ENCODE peak calls at places on chromosomes 2 and 18, in eight cellular contexts. L is CD4-positive, alpha-beta T cell; Y is astrocyte; C is fibroblast of lung; F is colonic mucosa; X is right lobe of liver; D is testis; J is A549. R is an unnamed sample.

GRCh38 chr18:10977042-10977441 is 172.3 kb downstream of the PIEZO2 start:
- DNase-seq in L (no peak), C (no peak), J (no peak), D (no peak), X (no peak), Y (no peak), F (no peak), R (no peak)

GRCh38 chr2:141259683-141260082 is 871.1 kb downstream of the LRP1B start:
- DNase-seq in X (no peak), Y (no peak), J (no peak), L (no peak), C (no peak), F (no peak), D (no peak), R (no peak)

GRCh38 chr2:46013726-46014125 is 283.5 kb upstream of the EPAS1 start:
- DNase-seq in X (no peak), D (no peak), L (no peak), J (no peak), C (no peak), F (no peak), Y (no peak), R (no peak)

GRCh38 chr2:131054488-131054887 is 38.8 kb downstream of the FAM168B start:
- DNase-seq in Y (no peak), F (no peak), C (no peak), L (no peak), J (no peak), D (no peak), X (no peak), R (no peak)

GRCh38 chr2:179218848-179219594 is 45.6 kb downstream of the SESTD1 start:
- DNase-seq in L (peak; percentile 34), D (peak; percentile 90), X (no peak), C (peak; percentile 91), J (peak; percentile 33), Y (peak; percentile 60), F (peak; percentile 62), R (peak; percentile 57)

GRCh38 chr2:69299772-69300516 is 87.1 kb downstream of the GFPT1 start:
- DNase-seq in D (no peak), C (no peak), J (no peak), X (no peak), Y (no peak), F (no peak), L (no peak), R (no peak)

GRCh38 chr2:156099382-156099781 is 233.1 kb downstream of the NR4A2 start:
- DNase-seq in C (no peak), X (no peak), D (no peak), L (no peak), J (no peak), F (no peak), Y (no peak), R (no peak)

GRCh38 chr2:47528874-47529273 is 125.9 kb downstream of the MSH2 start:
- DNase-seq in D (no peak), F (no peak), C (no peak), L (no peak), J (no peak), Y (peak; percentile 36), X (no peak), R (no peak)

GRCh38 chr18:24778810-24779418 is 318.5 kb downstream of the HRH4 start:
- DNase-seq in X (no peak), C (no peak), L (no peak), D (no peak), J (no peak), F (peak; percentile 23), Y (no peak), R (no peak)

GRCh38 chr2:197571622-197572271 is 55.9 kb downstream of the MOB4 start:
- DNase-seq in C (peak; percentile 81), Y (peak; percentile 19), J (peak; percentile 38), L (no peak), X (no peak), F (no peak), D (no peak), R (no peak)

GRCh38 chr18:75074196-75075015 is 134.5 kb downstream of the PTGR3 start:
- DNase-seq in C (no peak), L (no peak), X (no peak), J (no peak), D (peak; percentile 5), F (no peak), Y (no peak), R (no peak)

GRCh38 chr2:69955029-69955428 is 6.4 kb downstream of the ASPRV1 start:
- DNase-seq in J (no peak), C (no peak), L (no peak), X (no peak), F (no peak), Y (no peak), D (no peak), R (no peak)

GRCh38 chr2:44181648-44182047 is 13.0 kb downstream of the PPM1B start:
- DNase-seq in L (no peak), D (no peak), J (no peak), F (no peak), X (no peak), C (no peak), Y (no peak), R (no peak)

GRCh38 chr2:237092920-237093781 is 7.5 kb downstream of the COPS8 start:
- DNase-seq in J (peak; percentile 35), F (no peak), X (no peak), D (peak; percentile 76), Y (peak; percentile 42), L (no peak), C (peak; percentile 91), R (no peak)

GRCh38 chr2:176130153-176130916 is 830 bp downstream of the HOXD8 start:
- DNase-seq in Y (no peak), L (no peak), C (no peak), J (peak; percentile 34), D (peak; percentile 74), X (no peak), F (no peak), R (no peak)

GRCh38 chr18:69158949-69159348 is 241.7 kb upstream of the DOK6 start:
- DNase-seq in C (no peak), J (no peak), F (no peak), X (no peak), L (no peak), D (no peak), Y (no peak), R (no peak)
- H3K27ac ChIP-seq in C (no peak overlapping the region), J (no peak overlapping the region), F (no peak overlapping the region), X (no peak overlapping the region), L (no peak overlapping the region), D (no peak overlapping the region), Y (no peak overlapping the region), R (no peak overlapping the region)

DNA sequence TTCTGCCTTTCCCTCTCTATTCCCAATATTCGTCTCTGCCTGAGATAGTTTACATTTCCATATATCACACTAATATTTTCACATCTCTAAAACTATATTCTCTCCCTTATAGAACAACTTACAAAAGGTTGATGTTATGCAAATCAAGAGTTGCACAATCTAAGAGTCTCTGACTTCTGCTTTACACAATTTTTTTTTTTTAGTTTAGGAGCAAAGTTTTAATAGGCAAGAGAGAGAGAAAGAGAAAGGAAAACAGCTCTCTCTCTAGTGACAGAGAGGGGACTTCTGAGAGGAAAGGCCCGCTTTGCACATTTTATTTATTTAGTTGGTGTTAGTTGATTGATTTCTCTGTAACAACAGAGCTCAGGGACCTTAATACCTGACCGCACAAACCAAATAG is 380.2 kb downstream of the TXNL1 start:
- DNase-seq in Y (no peak), L (no peak), F (no peak), D (no peak), J (no peak), C (peak; percentile 29), X (no peak), R (no peak)
- H3K27ac ChIP-seq in Y (no peak overlapping the region), L (no peak overlapping the region), F (peak overlapping the region; percentile 7), D (no peak overlapping the region), J (no peak overlapping the region), C (no peak overlapping the region), X (no peak overlapping the region), R (no peak overlapping the region)

GRCh38 chr2:188629890-188630483 is 338.3 kb downstream of the GULP1 start:
- DNase-seq in X (no peak), J (no peak), C (peak; percentile 59), L (no peak), F (no peak), Y (peak; percentile 77), D (no peak), R (no peak)
- H3K27ac ChIP-seq in X (no peak overlapping the region), J (peak overlapping the region; percentile 58), C (no peak overlapping the region), L (no peak overlapping the region), F (no peak overlapping the region), Y (peak overlapping the region; percentile 24), D (no peak overlapping the region), R (no peak overlapping the region)

DNA sequence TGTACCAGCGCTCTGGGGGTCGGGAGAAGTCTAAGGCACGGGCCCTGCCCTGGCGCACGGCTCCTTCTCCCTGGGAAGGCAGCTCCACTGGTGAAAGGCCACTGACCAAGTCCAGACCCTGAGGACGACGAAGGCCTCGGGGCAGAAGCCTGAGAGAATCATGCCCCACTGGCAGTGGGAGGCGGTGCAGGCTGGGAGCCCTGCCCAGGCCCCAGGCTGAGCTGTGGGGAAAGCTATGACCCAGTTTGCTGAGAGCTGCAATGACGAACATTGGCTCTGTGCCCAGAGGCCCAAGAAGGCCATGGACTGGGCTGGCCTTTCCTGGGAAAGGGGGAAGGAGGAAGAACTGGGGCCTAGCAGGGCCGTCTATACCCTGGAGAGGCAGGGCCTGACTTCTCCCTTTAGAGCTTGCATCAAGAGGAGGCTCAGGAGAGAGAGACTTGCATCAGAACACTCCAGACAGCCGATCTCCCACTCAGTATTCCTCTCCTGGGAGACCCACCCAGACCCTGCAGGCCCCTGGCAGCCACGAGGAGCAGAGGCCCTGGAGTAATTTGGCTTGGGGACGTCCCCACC is 32.9 kb downstream of the HS1BP3 start:
- DNase-seq in Y (peak; percentile 97), L (no peak), C (peak; percentile 100), X (peak; percentile 98), F (peak; percentile 87), J (peak; percentile 90), D (peak; percentile 98), R (peak; percentile 74)
- H3K27ac ChIP-seq in Y (peak overlapping the region; percentile 73), L (no peak overlapping the region), C (peak overlapping the region; percentile 92), X (peak overlapping the region; percentile 90), F (peak overlapping the region; percentile 71), J (peak overlapping the region; percentile 90), D (peak overlapping the region; percentile 96), R (peak overlapping the region; percentile 13)

DNA sequence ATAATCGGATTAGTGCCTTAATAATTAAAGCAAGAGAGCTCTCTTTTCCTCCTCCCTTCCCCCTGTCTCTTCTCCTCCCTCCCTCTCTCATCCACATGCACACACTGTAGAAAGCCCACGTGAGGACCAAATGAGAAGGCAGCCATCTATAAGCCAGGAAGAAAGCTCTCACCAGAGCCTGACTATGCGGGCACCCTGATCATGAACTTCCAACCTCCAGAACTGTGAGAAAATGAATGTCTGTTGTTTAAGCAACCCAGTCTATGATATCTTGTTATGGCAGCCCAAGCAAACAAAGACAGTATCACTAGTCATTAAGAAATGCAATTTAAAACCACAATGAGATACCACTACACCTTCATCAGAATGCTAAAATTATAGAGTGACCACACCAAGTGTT is 220.3 kb downstream of the EN1 start:
- DNase-seq in C (no peak), J (no peak), D (no peak), X (no peak), F (no peak), L (no peak), Y (no peak), R (no peak)
- H3K27ac ChIP-seq in C (no peak overlapping the region), J (no peak overlapping the region), D (no peak overlapping the region), X (no peak overlapping the region), F (no peak overlapping the region), L (no peak overlapping the region), Y (no peak overlapping the region), R (no peak overlapping the region)

R was measured in WERI-Rb-1.